ENCODE peak calls at places on chromosomes 7 and 10, in ten cellular contexts. A, T, G, N, Z, Q, L, W, J and D are unnamed samples.

GRCh38 chr10:44873156-44873555 is 38.0 kb upstream of the TMEM72 start:
- DNase-seq in A (no peak), W (peak; percentile 45), L (no peak), J (no peak), G (no peak), T (no peak), Q (no peak), N (no peak), Z (no peak), D (no peak)

GRCh38 chr7:24025094-24025493 is 258.9 kb upstream of the NPY start:
- DNase-seq in T (no peak), Z (no peak), N (no peak), A (no peak), W (no peak), G (no peak), J (no peak), L (no peak), Q (no peak), D (no peak)

GRCh38 chr7:137393570-137393969 is 50.0 kb upstream of the PTN start:
- DNase-seq in J (no peak), L (no peak), G (no peak), A (no peak), Q (no peak), W (no peak), T (no peak), Z (no peak), N (no peak), D (no peak)

GRCh38 chr10:3955954-3956617 is 171.1 kb upstream of the KLF6 start:
- DNase-seq in A (no peak), Z (peak; percentile 10), N (no peak), L (no peak), W (no peak), J (no peak), G (no peak), T (no peak), Q (no peak), D (no peak)

GRCh38 chr7:66902844-66903180 is 18.2 kb upstream of the TMEM248 start:
- DNase-seq in A (no peak), Z (no peak), T (peak; percentile 77), G (no peak), W (no peak), Q (no peak), N (no peak), L (no peak), J (no peak), D (no peak)

GRCh38 chr7:128017880-128018845 is 13.1 kb downstream of the LRRC4 start:
- DNase-seq in J (no peak), G (no peak), L (no peak), Z (peak; percentile 36), N (peak; percentile 66), W (peak; percentile 38), A (no peak), T (no peak), Q (no peak), D (no peak)

GRCh38 chr10:79052311-79053080 is 16.3 kb upstream of the ZMIZ1 start:
- DNase-seq in N (peak; percentile 33), G (no peak), L (peak; percentile 60), Z (peak; percentile 65), W (peak; percentile 43), A (no peak), J (no peak), T (no peak), Q (no peak), D (no peak)

GRCh38 chr10:17644485-17644964 is 574 bp downstream of the STAM start:
- DNase-seq in Z (no peak), N (no peak), Q (no peak), T (no peak), W (peak; percentile 27), L (no peak), A (no peak), G (no peak), J (no peak), D (no peak)

GRCh38 chr10:122505011-122505410 is 43.7 kb downstream of the HTRA1 start:
- DNase-seq in T (no peak), W (no peak), A (no peak), N (no peak), L (no peak), J (no peak), G (no peak), Q (no peak), Z (no peak), D (no peak)

GRCh38 chr7:114083714-114084113 is 164.9 kb upstream of the PPP1R3A start:
- DNase-seq in Z (no peak), J (no peak), N (no peak), W (no peak), G (no peak), T (no peak), Q (no peak), A (no peak), L (peak; percentile 6), D (no peak)

GRCh38 chr7:114084381-114085312 is 165.8 kb upstream of the PPP1R3A start:
- DNase-seq in G (no peak), N (peak; percentile 76), A (peak; percentile 33), Z (peak; percentile 71), T (peak; percentile 87), W (peak; percentile 67), L (peak; percentile 12), J (peak; percentile 41), Q (no peak), D (peak; percentile 72)

GRCh38 chr7:114086491-114086905 is 167.7 kb upstream of the PPP1R3A start:
- DNase-seq in L (no peak), J (no peak), T (no peak), Z (peak; percentile 60), G (no peak), W (peak; percentile 49), A (peak; percentile 26), N (peak; percentile 63), Q (no peak), D (peak; percentile 49)

GRCh38 chr7:114085592-114086490 is 167.0 kb upstream of the PPP1R3A start:
- DNase-seq in G (no peak), W (peak; percentile 95), J (peak; percentile 82), A (peak; percentile 77), Q (peak; percentile 64), N (peak; percentile 90), Z (peak; percentile 97), T (peak; percentile 94), L (peak; percentile 25), D (peak; percentile 90)

DNA sequence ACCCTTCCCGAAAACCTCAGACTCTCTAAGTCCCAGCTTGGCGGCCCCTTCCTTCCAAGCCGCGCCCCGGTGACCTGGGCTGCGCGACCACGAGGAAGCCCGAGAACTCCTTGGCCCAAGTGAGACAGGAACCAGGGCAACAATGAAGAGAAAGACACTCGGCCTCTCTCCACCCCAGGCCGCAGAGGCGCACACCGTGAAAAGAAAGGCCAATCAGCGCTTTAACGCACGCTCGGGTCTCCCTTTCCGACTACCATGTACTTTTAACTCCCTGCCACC is 166.4 kb upstream of the PPP1R3A start:
- DNase-seq in L (no peak), J (no peak), N (no peak), Z (no peak), Q (no peak), A (no peak), T (no peak), G (no peak), W (no peak), D (no peak)
- H3K4me1 ChIP-seq in L (peaks cover 41% of the 10 kb centered on the region), J (peaks cover 5% of the 10 kb centered on the region), N (no peaks in the 10 kb centered on the region), Z (peaks cover 16% of the 10 kb centered on the region), Q (peaks cover 4% of the 10 kb centered on the region), A (peaks cover 11% of the 10 kb centered on the region), T (peaks cover 53% of the 10 kb centered on the region), G (no peaks in the 10 kb centered on the region), W (peaks cover 35% of the 10 kb centered on the region), D (peaks cover 59% of the 10 kb centered on the region)

DNA sequence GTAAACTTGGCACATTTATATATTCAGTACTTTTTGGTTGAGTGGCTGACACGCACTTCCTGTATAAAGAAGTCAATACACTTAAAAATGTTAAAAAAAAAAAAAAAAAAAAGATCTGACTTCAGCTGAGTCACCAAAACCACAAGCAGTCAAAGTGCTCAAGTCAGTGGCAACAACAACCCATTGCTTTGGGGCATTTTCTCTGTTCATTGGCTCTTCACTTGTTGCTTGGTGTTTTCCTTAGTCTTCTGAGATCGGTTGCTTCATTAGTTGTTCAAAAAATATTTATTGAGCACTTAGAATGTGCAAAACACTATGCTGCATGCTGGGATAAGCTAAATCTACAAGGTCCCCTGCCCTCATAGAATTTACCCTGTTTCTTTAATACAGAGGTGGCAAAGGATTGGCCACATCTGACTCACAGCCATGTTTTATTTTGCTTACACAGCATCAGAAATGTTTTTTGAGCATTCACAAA is 63.7 kb downstream of the ZNRF2 start:
- DNase-seq in L (peak; percentile 23), N (no peak), W (no peak), T (no peak), J (no peak), G (peak; percentile 85), A (no peak), Q (peak; percentile 75), Z (peak; percentile 23), D (no peak)
- H3K27ac ChIP-seq in L (peak overlapping the region; percentile 69), N (no peak overlapping the region), W (no peak overlapping the region), T (peak overlapping the region; percentile 72), J (no peak overlapping the region), G (peak overlapping the region; percentile 83), A (no peak overlapping the region), Q (peak overlapping the region; percentile 39), Z (peak overlapping the region; percentile 34), D (peak overlapping the region; percentile 49)

GRCh38 chr7:2232766-2233520 is at the start of gene MAD1L1:
- DNase-seq in W (peak; percentile 90), A (peak; percentile 94), Q (peak; percentile 81), N (peak; percentile 91), Z (peak; percentile 91), G (no peak), T (peak; percentile 98), J (peak; percentile 86), L (peak; percentile 87), D (peak; percentile 93)
- TF ChIP-seq POLR2A in W (peak; percentile 42), A (peak; percentile 43), Q (peak; percentile 54), N (peak; percentile 23), Z (no peak), G (peak; percentile 88), T (peak; percentile 65), J (peak; percentile 22), L (peak; percentile 82), D (peak; percentile 31)

GRCh38 chr7:100431286-100431735 is 1.7 kb downstream of the MEPCE start:
- DNase-seq in J (no peak), T (no peak), W (no peak), A (peak; percentile 54), Z (no peak), G (no peak), Q (no peak), L (no peak), N (no peak), D (no peak)
- H3K4me1 ChIP-seq in J (peaks cover 35% of the 10 kb centered on the region), T (peaks cover 61% of the 10 kb centered on the region), W (peaks cover 51% of the 10 kb centered on the region), A (peaks cover 29% of the 10 kb centered on the region), Z (peaks cover 57% of the 10 kb centered on the region), G (peaks cover 30% of the 10 kb centered on the region), Q (no peaks in the 10 kb centered on the region), L (peaks cover 34% of the 10 kb centered on the region), N (no peaks in the 10 kb centered on the region), D (peaks cover 32% of the 10 kb centered on the region)